ENCODE peak calls at places on chromosomes 13 and 19, in eight cellular contexts. M, Y, C, A, S, X, N and P are unnamed samples.
A peak's percentile ranks its signal among the peaks of the same experiment; 100 is the strongest.

GRCh38 chr19:18304194-18304495 is 18.7 kb downstream of the LSM4 start:
- DNase-seq in M (no peak), Y (no peak), C (no peak), A (no peak), S (no peak), X (no peak), N (no peak), P (no peak)

GRCh38 chr13:99782669-99783068 is 188.9 kb downstream of the ZIC5 start:
- DNase-seq in M (no peak), Y (no peak), C (no peak), A (no peak), S (no peak), X (no peak), N (no peak), P (no peak)

GRCh38 chr19:2540646-2541454 is 64.9 kb downstream of the GADD45B start:
- DNase-seq in M (peak; percentile 92), Y (no peak), C (no peak), A (peak; percentile 65), S (peak; percentile 99), X (no peak), N (peak; percentile 97), P (peak; percentile 67)

GRCh38 chr13:79621449-79621848 is 140.5 kb downstream of the NDFIP2 start:
- DNase-seq in M (no peak), Y (no peak), C (no peak), A (no peak), S (no peak), X (no peak), N (no peak), P (no peak)

GRCh38 chr19:2359992-2360875 is at the start of gene TMPRSS9:
- DNase-seq in M (no peak), Y (no peak), C (no peak), A (no peak), S (no peak), X (no peak), N (no peak), P (no peak)

GRCh38 chr13:32261567-32261966 is 53.6 kb downstream of the ZAR1L start:
- DNase-seq in M (peak; percentile 79), Y (no peak), C (no peak), A (no peak), S (peak; percentile 79), X (no peak), N (peak; percentile 81), P (no peak)

GRCh38 chr19:7636691-7637373 is at the start of gene STXBP2:
- DNase-seq in M (no peak), Y (peak; percentile 17), C (peak; percentile 99), A (no peak), S (peak; percentile 82), X (peak; percentile 96), N (no peak), P (peak; percentile 91)

GRCh38 chr19:47255947-47256687 is at the start of gene CCDC9:
- DNase-seq in M (peak; percentile 88), Y (peak; percentile 99), C (peak; percentile 95), A (peak; percentile 90), S (peak; percentile 97), X (peak; percentile 91), N (peak; percentile 94), P (peak; percentile 80)

GRCh38 chr13:71912524-71912923 is 45.5 kb upstream of the DACH1 start:
- DNase-seq in M (no peak), Y (no peak), C (no peak), A (no peak), S (no peak), X (no peak), N (no peak), P (no peak)

GRCh38 chr13:27011661-27012060 is 159.9 kb downstream of the USP12 start:
- DNase-seq in M (no peak), Y (no peak), C (no peak), A (no peak), S (no peak), X (no peak), N (no peak), P (no peak)

GRCh38 chr13:110218601-110219201 is 88.3 kb downstream of the COL4A1 start:
- DNase-seq in M (no peak), Y (no peak), C (no peak), A (no peak), S (no peak), X (no peak), N (no peak), P (no peak)

GRCh38 chr13:61728468-61728867 is 312.8 kb upstream of the PCDH20 start:
- DNase-seq in M (peak; percentile 70), Y (no peak), C (no peak), A (no peak), S (peak; percentile 0), X (no peak), N (no peak), P (no peak)

GRCh38 chr13:93279982-93280381 is 53.4 kb downstream of the GPC6 start:
- DNase-seq in M (no peak), Y (no peak), C (no peak), A (no peak), S (no peak), X (no peak), N (no peak), P (no peak)

GRCh38 chr13:21569686-21570085 is 34.3 kb downstream of the MICU2 start:
- DNase-seq in M (no peak), Y (no peak), C (no peak), A (no peak), S (no peak), X (no peak), N (no peak), P (no peak)

GRCh38 chr13:102091231-102091630 is 310.6 kb downstream of the FGF14 start:
- DNase-seq in M (no peak), Y (no peak), C (no peak), A (no peak), S (peak; percentile 18), X (no peak), N (no peak), P (peak; percentile 13)

GRCh38 chr19:27746691-27747380 is 1466.1 kb downstream of the UQCRFS1 start:
- DNase-seq in M (no peak), Y (no peak), C (no peak), A (peak; percentile 5), S (no peak), X (no peak), N (peak; percentile 10), P (peak; percentile 22)

GRCh38 chr13:99758465-99759162 is 213.0 kb downstream of the ZIC5 start:
- DNase-seq in M (no peak), Y (no peak), C (no peak), A (no peak), S (no peak), X (no peak), N (no peak), P (no peak)